ENCODE peak calls at places on chromosome 12, in five cellular contexts. L is mucosa of descending colon; U is tibial artery; M is effector memory CD4-positive, alpha-beta T cell; K is colonic mucosa. Q is an unnamed sample. For H3K9me3, the result is how much of the 10 kb centered on the place peaks cover.

GRCh38 chr12:6915023-6915788 is 826 bp downstream of the ENO2 start:
- DNase-seq in U (no peak), K (peak), L (peak), M (no peak), Q (no peak)

GRCh38 chr12:3168775-3169221 is 91.6 kb downstream of the TSPAN9 start:
- DNase-seq in L (no peak), K (no peak), M (no peak), U (no peak), Q (peak)

GRCh38 chr12:94208433-94208921 is 60.1 kb downstream of the PLXNC1 start:
- DNase-seq in M (no peak), K (no peak), L (no peak), U (no peak), Q (no peak)

GRCh38 chr12:6355491-6356373 is 13.9 kb upstream of the TNFRSF1A start:
- DNase-seq in M (no peak), K (peak), U (no peak), L (no peak), Q (no peak)

GRCh38 chr12:84159245-84159644 is 753.4 kb downstream of the SLC6A15 start:
- DNase-seq in K (no peak), M (no peak), U (no peak), L (no peak), Q (no peak)

GRCh38 chr12:109951751-109952150 is 44.4 kb downstream of the GIT2 start:
- DNase-seq in U (no peak), K (no peak), M (no peak), L (no peak), Q (peak)

GRCh38 chr12:5014269-5014668 is 29.4 kb upstream of the KCNA5 start:
- DNase-seq in L (no peak), U (no peak), M (no peak), K (no peak), Q (no peak)

GRCh38 chr12:49847161-49847560 is 4.3 kb upstream of the BCDIN3D start:
- DNase-seq in M (no peak), L (no peak), U (no peak), K (no peak), Q (no peak)

GRCh38 chr12:89782807-89783206 is 74.2 kb upstream of the ATP2B1 start:
- DNase-seq in L (no peak), M (no peak), K (no peak), U (no peak), Q (no peak)

GRCh38 chr12:48995061-48995879 is 3.9 kb downstream of the DDN start:
- DNase-seq in L (peak), K (peak), U (peak), M (peak), Q (peak)

GRCh38 chr12:31959051-31959700 is at the start of gene RESF1:
- DNase-seq in K (peak), M (peak), L (peak), U (peak), Q (peak)

GRCh38 chr12:24500466-24501232 is 448.3 kb downstream of the BCAT1 start:
- DNase-seq in K (no peak), L (no peak), M (no peak), U (no peak), Q (no peak)

GRCh38 chr12:76041406-76041805 is 9.8 kb upstream of the PHLDA1 start:
- DNase-seq in K (no peak), M (no peak), L (no peak), U (no peak), Q (no peak)

GRCh38 chr12:71504471-71504852 is 64.9 kb downstream of the LGR5 start:
- DNase-seq in U (no peak), M (no peak), K (no peak), L (no peak), Q (no peak)

GRCh38 chr12:92991134-92991533 is 62.0 kb upstream of the EEA1 start:
- DNase-seq in K (no peak), U (no peak), M (no peak), L (no peak), Q (no peak)

GRCh38 chr12:125856899-125857298 is 791.7 kb downstream of the AACS start:
- DNase-seq in L (no peak), U (no peak), K (no peak), M (no peak), Q (no peak)
- H3K9me3 ChIP-seq in L (under half), U (under half), K (under half), M (under half), Q (under half)

GRCh38 chr12:30396576-30396975 is 299.1 kb downstream of the IPO8 start:
- DNase-seq in K (no peak), U (no peak), M (no peak), L (no peak), Q (no peak)

GRCh38 chr12:30395190-30395589 is 300.5 kb downstream of the IPO8 start:
- DNase-seq in K (no peak), U (no peak), L (no peak), M (no peak), Q (no peak)

GRCh38 chr12:30391766-30392366 is 303.8 kb downstream of the IPO8 start:
- DNase-seq in U (no peak), K (no peak), M (no peak), L (no peak), Q (no peak)
- H3K9me3 ChIP-seq in U (under half), K (under half), M (under half), L (half or more), Q (under half)

GRCh38 chr12:37541356-37541755 is 775.2 kb upstream of the ALG10B start:
- DNase-seq in M (no peak), U (no peak), K (no peak), L (no peak), Q (no peak)
- H3K9me3 ChIP-seq in M (under half), U (under half), K (under half), L (under half), Q (under half)

GRCh38 chr12:58032156-58032555 is 90.8 kb downstream of the ATP23 start:
- DNase-seq in L (no peak), U (no peak), K (no peak), M (no peak), Q (no peak)
- H3K9me3 ChIP-seq in L (under half), U (under half), K (under half), M (under half), Q (under half)

GRCh38 chr12:38053113-38053512 is 263.5 kb upstream of the ALG10B start:
- DNase-seq in U (no peak), K (no peak), L (no peak), M (no peak), Q (no peak)
- H3K9me3 ChIP-seq in U (under half), K (under half), L (half or more), M (under half), Q (under half)

GRCh38 chr12:133233006-133233405 is 2.7 kb downstream of the ANHX start:
- DNase-seq in M (no peak), K (no peak), L (no peak), U (no peak), Q (no peak)

GRCh38 chr12:133234971-133235370 is 706 bp downstream of the ANHX start:
- DNase-seq in L (no peak), U (no peak), K (no peak), M (no peak), Q (no peak)

GRCh38 chr12:133236144-133236543 is 467 bp upstream of the ANHX start:
- DNase-seq in M (no peak), K (no peak), L (no peak), U (no peak), Q (no peak)

GRCh38 chr12:133235401-133236112 is at the start of gene ANHX:
- DNase-seq in M (no peak), K (no peak), L (no peak), U (no peak), Q (no peak)

GRCh38 chr12:133233993-133234564 is 1.6 kb downstream of the ANHX start:
- DNase-seq in M (no peak), U (no peak), K (no peak), L (no peak), Q (no peak)
- H3K9me3 ChIP-seq in M (under half), U (under half), K (under half), L (half or more), Q (under half)

Q was measured in uterus.